ENCODE peak calls at places on chromosome 16, in eight cellular contexts. One of them, this sample, is unnamed.

GRCh38 chr16:22638393-22639206 is 127.9 kb downstream of the NPIPB5 start:
- DNase-seq in stomach: no peak
- DNase-seq in heart left ventricle: no peak
- DNase-seq in esophagus muscularis mucosa: no peak
- DNase-seq in lower leg skin: peak
- DNase-seq in transverse colon: no peak
- DNase-seq in endothelial cell of umbilical vein: no peak
- DNase-seq in uterus: no peak
- DNase-seq in this sample: no peak

GRCh38 chr16:69444873-69445517 is 20.6 kb downstream of the CYB5B start:
- DNase-seq in stomach: no peak
- DNase-seq in transverse colon: no peak
- DNase-seq in endothelial cell of umbilical vein: peak
- DNase-seq in uterus: no peak
- DNase-seq in heart left ventricle: no peak
- DNase-seq in lower leg skin: no peak
- DNase-seq in esophagus muscularis mucosa: no peak
- DNase-seq in this sample: peak

GRCh38 chr16:82111944-82112343 is 58.1 kb downstream of the MPHOSPH6 start:
- DNase-seq in endothelial cell of umbilical vein: no peak
- DNase-seq in esophagus muscularis mucosa: no peak
- DNase-seq in stomach: no peak
- DNase-seq in lower leg skin: no peak
- DNase-seq in transverse colon: no peak
- DNase-seq in heart left ventricle: no peak
- DNase-seq in uterus: no peak
- DNase-seq in this sample: no peak

GRCh38 chr16:85673529-85674417 is 15.0 kb downstream of the GINS2 start:
- DNase-seq in transverse colon: no peak
- DNase-seq in stomach: peak
- DNase-seq in lower leg skin: no peak
- DNase-seq in uterus: no peak
- DNase-seq in endothelial cell of umbilical vein: peak
- DNase-seq in heart left ventricle: peak
- DNase-seq in esophagus muscularis mucosa: no peak
- DNase-seq in this sample: peak

GRCh38 chr16:22008215-22009142 is 568 bp downstream of the MOSMO start:
- DNase-seq in transverse colon: peak
- DNase-seq in lower leg skin: no peak
- DNase-seq in esophagus muscularis mucosa: no peak
- DNase-seq in uterus: peak
- DNase-seq in heart left ventricle: peak
- DNase-seq in stomach: no peak
- DNase-seq in endothelial cell of umbilical vein: no peak
- DNase-seq in this sample: peak

GRCh38 chr16:26526633-26527032 is 540.1 kb upstream of the C16orf82 start:
- DNase-seq in esophagus muscularis mucosa: peak
- DNase-seq in endothelial cell of umbilical vein: no peak
- DNase-seq in lower leg skin: no peak
- DNase-seq in transverse colon: no peak
- DNase-seq in uterus: no peak
- DNase-seq in stomach: no peak
- DNase-seq in heart left ventricle: no peak
- DNase-seq in this sample: no peak

GRCh38 chr16:83215417-83216001 is 588.7 kb downstream of the CDH13 start:
- DNase-seq in esophagus muscularis mucosa: no peak
- DNase-seq in endothelial cell of umbilical vein: peak
- DNase-seq in lower leg skin: no peak
- DNase-seq in heart left ventricle: no peak
- DNase-seq in stomach: peak
- DNase-seq in transverse colon: peak
- DNase-seq in uterus: no peak
- DNase-seq in this sample: peak

GRCh38 chr16:83338941-83339340 is 468.8 kb upstream of the HSBP1 start:
- DNase-seq in transverse colon: no peak
- DNase-seq in endothelial cell of umbilical vein: peak
- DNase-seq in stomach: no peak
- DNase-seq in esophagus muscularis mucosa: no peak
- DNase-seq in uterus: no peak
- DNase-seq in heart left ventricle: no peak
- DNase-seq in lower leg skin: no peak
- DNase-seq in this sample: no peak

GRCh38 chr16:578232-578869 is 8.6 kb downstream of the PIGQ start:
- DNase-seq in lower leg skin: no peak
- DNase-seq in heart left ventricle: no peak
- DNase-seq in stomach: no peak
- DNase-seq in transverse colon: no peak
- DNase-seq in esophagus muscularis mucosa: no peak
- DNase-seq in uterus: no peak
- DNase-seq in endothelial cell of umbilical vein: no peak
- DNase-seq in this sample: no peak
- TF ChIP-seq POLR2A in lower leg skin: no peak
- TF ChIP-seq POLR2A in heart left ventricle: no peak
- TF ChIP-seq POLR2A in stomach: no peak
- TF ChIP-seq POLR2A in transverse colon: no peak
- TF ChIP-seq POLR2A in esophagus muscularis mucosa: no peak
- TF ChIP-seq POLR2A in uterus: no peak
- TF ChIP-seq POLR2A in endothelial cell of umbilical vein: no peak
- TF ChIP-seq POLR2A in this sample: no peak

GRCh38 chr16:79598341-79599181 is 2.0 kb downstream of the MAF start:
- DNase-seq in lower leg skin: peak
- DNase-seq in endothelial cell of umbilical vein: no peak
- DNase-seq in uterus: peak
- DNase-seq in esophagus muscularis mucosa: no peak
- DNase-seq in transverse colon: peak
- DNase-seq in heart left ventricle: peak
- DNase-seq in stomach: peak
- DNase-seq in this sample: peak

GRCh38 chr16:79600636-79601091 is at the start of gene MAF:
- DNase-seq in uterus: peak
- DNase-seq in transverse colon: peak
- DNase-seq in lower leg skin: peak
- DNase-seq in stomach: peak
- DNase-seq in heart left ventricle: peak
- DNase-seq in esophagus muscularis mucosa: peak
- DNase-seq in endothelial cell of umbilical vein: peak
- DNase-seq in this sample: peak

GRCh38 chr16:79599256-79599836 is 1.2 kb downstream of the MAF start:
- DNase-seq in lower leg skin: no peak
- DNase-seq in endothelial cell of umbilical vein: peak
- DNase-seq in uterus: peak
- DNase-seq in esophagus muscularis mucosa: no peak
- DNase-seq in transverse colon: no peak
- DNase-seq in heart left ventricle: peak
- DNase-seq in stomach: no peak
- DNase-seq in this sample: no peak

GRCh38 chr16:79601092-79601977 is 798 bp upstream of the MAF start:
- DNase-seq in uterus: peak
- DNase-seq in stomach: peak
- DNase-seq in endothelial cell of umbilical vein: peak
- DNase-seq in lower leg skin: peak
- DNase-seq in esophagus muscularis mucosa: no peak
- DNase-seq in heart left ventricle: peak
- DNase-seq in transverse colon: peak
- DNase-seq in this sample: no peak

GRCh38 chr16:79599837-79600635 is 501 bp downstream of the MAF start:
- DNase-seq in esophagus muscularis mucosa: no peak
- DNase-seq in transverse colon: no peak
- DNase-seq in uterus: peak
- DNase-seq in stomach: peak
- DNase-seq in heart left ventricle: peak
- DNase-seq in lower leg skin: no peak
- DNase-seq in endothelial cell of umbilical vein: no peak
- DNase-seq in this sample: peak
- TF ChIP-seq POLR2A in esophagus muscularis mucosa: no peak
- TF ChIP-seq POLR2A in transverse colon: no peak
- TF ChIP-seq POLR2A in uterus: no peak
- TF ChIP-seq POLR2A in stomach: no peak
- TF ChIP-seq POLR2A in heart left ventricle: no peak
- TF ChIP-seq POLR2A in lower leg skin: no peak
- TF ChIP-seq POLR2A in endothelial cell of umbilical vein: no peak
- TF ChIP-seq POLR2A in this sample: no peak

GRCh38 chr16:67935402-67936123 is 1.1 kb downstream of the PSMB10 start:
- DNase-seq in endothelial cell of umbilical vein: peak
- DNase-seq in uterus: peak
- DNase-seq in heart left ventricle: peak
- DNase-seq in esophagus muscularis mucosa: peak
- DNase-seq in stomach: peak
- DNase-seq in lower leg skin: peak
- DNase-seq in transverse colon: peak
- DNase-seq in this sample: peak

GRCh38 chr16:67935096-67935401 is 1.6 kb downstream of the PSMB10 start:
- DNase-seq in heart left ventricle: no peak
- DNase-seq in endothelial cell of umbilical vein: no peak
- DNase-seq in esophagus muscularis mucosa: no peak
- DNase-seq in lower leg skin: no peak
- DNase-seq in stomach: no peak
- DNase-seq in uterus: no peak
- DNase-seq in transverse colon: no peak
- DNase-seq in this sample: no peak

GRCh38 chr16:67936876-67937605 is 391 bp upstream of the PSMB10 start:
- DNase-seq in stomach: peak
- DNase-seq in transverse colon: peak
- DNase-seq in uterus: no peak
- DNase-seq in esophagus muscularis mucosa: no peak
- DNase-seq in heart left ventricle: no peak
- DNase-seq in endothelial cell of umbilical vein: peak
- DNase-seq in lower leg skin: no peak
- DNase-seq in this sample: peak

GRCh38 chr16:67934306-67935095 is 2.1 kb downstream of the PSMB10 start:
- DNase-seq in stomach: no peak
- DNase-seq in transverse colon: no peak
- DNase-seq in uterus: no peak
- DNase-seq in esophagus muscularis mucosa: no peak
- DNase-seq in heart left ventricle: no peak
- DNase-seq in lower leg skin: no peak
- DNase-seq in endothelial cell of umbilical vein: no peak
- DNase-seq in this sample: no peak

DNA sequence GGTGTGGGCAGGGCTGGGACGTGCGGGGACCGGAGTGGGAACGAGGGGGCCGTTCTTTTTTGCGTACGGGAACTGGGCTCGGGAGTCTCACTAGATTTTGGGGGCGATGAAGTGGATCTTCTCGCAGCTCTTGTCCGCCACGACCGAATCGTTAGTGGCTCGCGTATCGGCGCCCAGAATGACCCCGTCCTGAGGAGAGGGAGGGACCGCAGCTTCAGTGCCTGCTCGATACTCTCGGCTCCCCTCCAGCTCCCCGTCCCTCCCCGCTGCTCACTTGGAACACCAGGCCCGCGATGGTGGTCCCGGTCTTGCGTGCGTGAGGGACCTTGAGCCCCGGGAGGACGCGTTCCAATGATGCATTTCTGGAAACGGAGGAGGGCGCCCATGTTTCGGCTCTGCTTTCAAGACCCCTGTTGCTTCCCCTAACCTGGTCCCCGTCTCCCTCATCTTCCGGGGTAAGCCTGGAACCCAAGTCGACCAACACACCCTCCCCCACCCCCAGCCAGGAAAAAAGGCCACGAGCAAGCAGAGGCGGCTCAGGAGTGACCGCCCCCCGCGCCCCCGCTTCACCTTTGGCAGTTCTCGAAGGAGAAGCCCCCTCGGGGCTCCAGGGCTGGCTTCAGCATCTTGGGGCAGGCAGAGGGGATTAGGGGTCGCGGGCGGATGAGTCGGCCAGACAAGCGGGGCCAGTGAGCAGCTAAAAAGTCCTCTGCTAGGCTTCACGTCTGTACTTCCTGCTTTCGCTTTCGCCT is at the start of gene PSMB10:
- DNase-seq in stomach: peak
- DNase-seq in endothelial cell of umbilical vein: peak
- DNase-seq in heart left ventricle: peak
- DNase-seq in transverse colon: no peak
- DNase-seq in lower leg skin: peak
- DNase-seq in uterus: peak
- DNase-seq in esophagus muscularis mucosa: no peak
- DNase-seq in this sample: peak
- TF ChIP-seq POLR2A in stomach: no peak
- TF ChIP-seq POLR2A in endothelial cell of umbilical vein: no peak
- TF ChIP-seq POLR2A in heart left ventricle: no peak
- TF ChIP-seq POLR2A in transverse colon: peak
- TF ChIP-seq POLR2A in lower leg skin: no peak
- TF ChIP-seq POLR2A in uterus: peak
- TF ChIP-seq POLR2A in esophagus muscularis mucosa: no peak
- TF ChIP-seq POLR2A in this sample: peak

GRCh38 chr16:67176662-67177061 is 6.3 kb downstream of the NOL3 start:
- DNase-seq in heart left ventricle: no peak
- DNase-seq in lower leg skin: no peak
- DNase-seq in transverse colon: no peak
- DNase-seq in uterus: no peak
- DNase-seq in esophagus muscularis mucosa: no peak
- DNase-seq in endothelial cell of umbilical vein: no peak
- DNase-seq in stomach: no peak
- DNase-seq in this sample: no peak

GRCh38 chr16:67174706-67175231 is 4.4 kb downstream of the NOL3 start:
- DNase-seq in transverse colon: no peak
- DNase-seq in uterus: no peak
- DNase-seq in lower leg skin: no peak
- DNase-seq in esophagus muscularis mucosa: no peak
- DNase-seq in heart left ventricle: no peak
- DNase-seq in endothelial cell of umbilical vein: no peak
- DNase-seq in stomach: no peak
- DNase-seq in this sample: no peak

GRCh38 chr16:67180166-67180565 is 3.6 kb downstream of the MATCAP1 start:
- DNase-seq in esophagus muscularis mucosa: no peak
- DNase-seq in lower leg skin: no peak
- DNase-seq in transverse colon: no peak
- DNase-seq in heart left ventricle: no peak
- DNase-seq in endothelial cell of umbilical vein: no peak
- DNase-seq in uterus: no peak
- DNase-seq in stomach: no peak
- DNase-seq in this sample: no peak

GRCh38 chr16:67179421-67180080 is 4.2 kb downstream of the MATCAP1 start:
- DNase-seq in heart left ventricle: no peak
- DNase-seq in stomach: no peak
- DNase-seq in esophagus muscularis mucosa: no peak
- DNase-seq in endothelial cell of umbilical vein: no peak
- DNase-seq in lower leg skin: no peak
- DNase-seq in transverse colon: no peak
- DNase-seq in uterus: no peak
- DNase-seq in this sample: peak

DNA sequence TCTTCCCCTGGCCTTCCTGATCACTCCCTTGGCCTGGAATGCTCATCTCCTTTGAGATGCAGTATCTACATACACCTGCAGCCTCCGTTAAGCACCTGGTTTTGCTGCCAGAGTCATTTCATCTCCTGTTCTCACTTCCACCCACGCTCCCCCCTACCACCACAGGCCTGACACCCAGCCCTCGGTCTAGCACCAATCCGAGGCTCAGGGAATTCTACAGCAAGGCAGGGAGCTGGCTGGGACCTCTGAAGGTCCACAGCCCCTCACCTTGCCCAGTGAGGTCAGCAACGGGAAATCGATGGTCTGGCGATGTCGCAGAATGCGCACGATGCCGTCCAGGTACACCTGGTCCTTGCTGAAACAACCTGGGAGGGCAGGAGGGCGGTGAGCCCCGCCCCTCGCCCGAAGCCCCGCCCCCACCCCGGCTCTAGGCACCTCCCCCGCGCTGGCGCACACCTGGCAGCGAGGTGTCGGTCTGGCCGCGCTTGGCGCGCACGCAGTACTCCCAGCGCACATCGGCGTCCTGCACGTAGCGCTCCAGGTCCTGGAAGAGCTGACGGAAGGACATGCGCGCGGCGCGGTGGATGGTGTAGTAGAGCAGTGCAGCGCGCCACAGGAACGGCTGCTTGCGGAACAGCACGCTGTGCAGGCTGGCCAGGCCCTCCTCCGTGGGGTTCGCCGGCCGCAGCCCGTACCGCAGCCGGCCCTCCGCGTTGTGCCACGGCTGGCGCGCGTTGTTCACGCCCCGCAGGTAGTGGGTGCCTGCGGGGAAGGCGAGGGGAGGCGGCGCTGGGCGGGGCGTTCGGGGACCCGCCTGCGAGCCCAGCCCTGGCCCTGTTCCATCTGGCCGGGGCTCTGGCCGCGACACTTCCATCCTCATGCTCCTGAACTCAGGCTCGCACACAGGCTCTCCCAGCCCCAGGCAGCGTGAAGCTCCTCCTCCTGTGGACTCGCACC is 5.7 kb downstream of the MATCAP1 start:
- DNase-seq in lower leg skin: no peak
- DNase-seq in uterus: peak
- DNase-seq in transverse colon: peak
- DNase-seq in heart left ventricle: no peak
- DNase-seq in endothelial cell of umbilical vein: peak
- DNase-seq in stomach: peak
- DNase-seq in esophagus muscularis mucosa: no peak
- DNase-seq in this sample: peak
- TF ChIP-seq POLR2A in lower leg skin: no peak
- TF ChIP-seq POLR2A in uterus: no peak
- TF ChIP-seq POLR2A in transverse colon: peak
- TF ChIP-seq POLR2A in heart left ventricle: no peak
- TF ChIP-seq POLR2A in endothelial cell of umbilical vein: no peak
- TF ChIP-seq POLR2A in stomach: no peak
- TF ChIP-seq POLR2A in esophagus muscularis mucosa: no peak
- TF ChIP-seq POLR2A in this sample: no peak

This sample was measured in erythroblast.